ENCODE peak calls at places on chromosomes 13 and 19, in six cellular contexts. M is head of caudate nucleus; J is HT1080; L is activated naive CD8-positive, alpha-beta T cell treated with anti-CD3 and anti-CD28 coated beads, Interleukin-2, amount 50 U/mL, for 16 hours; F is fibroblast of pulmonary artery; H is amniotic epithelial cell. G is an unnamed sample.
A peak's percentile ranks its signal among the peaks of the same experiment; 100 is the strongest.

GRCh38 chr13:109255457-109255856 is 530.9 kb downstream of the IRS2 start:
- DNase-seq in F (no peak), H (no peak), J (no peak), L (no peak), M (no peak), G (no peak)

GRCh38 chr13:92833071-92833470 is 393.5 kb upstream of the GPC6 start:
- DNase-seq in J (no peak), F (peak; percentile 21), H (peak; percentile 28), L (no peak), M (no peak), G (no peak)

GRCh38 chr19:40565910-40566495 is 10.7 kb upstream of the SHKBP1 start:
- DNase-seq in L (no peak), M (no peak), J (no peak), F (no peak), H (no peak), G (peak; percentile 81)

GRCh38 chr19:50979758-50980157 is 4.0 kb downstream of the KLK7 start:
- DNase-seq in H (no peak), F (no peak), L (no peak), M (no peak), J (no peak), G (no peak)

GRCh38 chr19:2424686-2425621 is 2.4 kb downstream of the TIMM13 start:
- DNase-seq in H (peak; percentile 70), J (no peak), M (peak; percentile 67), F (peak; percentile 75), L (no peak), G (no peak)

GRCh38 chr19:47511681-47512080 is 3.2 kb downstream of the NAPA start:
- DNase-seq in J (no peak), M (no peak), L (no peak), H (peak; percentile 90), F (peak; percentile 56), G (peak; percentile 78)

GRCh38 chr19:10593820-10594637 is 6.9 kb upstream of the AP1M2 start:
- DNase-seq in H (peak; percentile 11), F (no peak), J (no peak), L (no peak), M (peak; percentile 39), G (no peak)

GRCh38 chr19:47776568-47776967 is 1.9 kb upstream of the SELENOW start:
- DNase-seq in H (no peak), M (no peak), J (peak; percentile 38), F (no peak), L (no peak), G (no peak)

GRCh38 chr13:26280295-26280694 is 26.4 kb downstream of the CDK8 start:
- DNase-seq in L (no peak), H (peak; percentile 59), J (no peak), M (no peak), F (peak; percentile 20), G (no peak)

GRCh38 chr13:75357576-75358295 is 124.2 kb downstream of the TBC1D4 start:
- DNase-seq in M (no peak), F (peak; percentile 76), J (peak; percentile 69), L (peak; percentile 31), H (peak; percentile 69), G (peak; percentile 77)

GRCh38 chr19:56670961-56671612 is 470 bp downstream of the ZNF835 start:
- DNase-seq in H (no peak), L (no peak), M (no peak), F (no peak), J (no peak), G (peak; percentile 21)

GRCh38 chr19:20662421-20663105 is 1.2 kb upstream of the ZNF626 start:
- DNase-seq in J (no peak), M (peak; percentile 23), L (no peak), F (no peak), H (no peak), G (no peak)

GRCh38 chr19:16678498-16678897 is 17.6 kb downstream of the TMEM38A start:
- DNase-seq in J (no peak), L (no peak), M (no peak), F (no peak), H (no peak), G (no peak)

GRCh38 chr19:5152767-5153532 is 184.0 kb downstream of the KDM4B start:
- DNase-seq in F (no peak), M (no peak), J (no peak), L (no peak), H (no peak), G (no peak)

GRCh38 chr13:104571161-104571889 is 1505.1 kb upstream of the SLC10A2 start:
- DNase-seq in F (peak; percentile 92), H (peak; percentile 89), M (peak; percentile 7), J (peak; percentile 91), L (no peak), G (peak; percentile 71)

GRCh38 chr19:38661996-38662395 is 14.5 kb downstream of the ACTN4 start:
- DNase-seq in L (no peak), J (no peak), H (no peak), M (no peak), F (no peak), G (no peak)

GRCh38 chr19:33339016-33339749 is 34.3 kb upstream of the CEBPG start:
- DNase-seq in L (no peak), M (no peak), J (peak; percentile 63), H (no peak), F (no peak), G (no peak)

GRCh38 chr19:31670931-31671330 is 321.7 kb upstream of the TSHZ3 start:
- DNase-seq in L (no peak), M (no peak), J (no peak), H (no peak), F (no peak), G (no peak)

GRCh38 chr13:109769921-109770320 is 16.5 kb downstream of the IRS2 start:
- DNase-seq in M (no peak), J (no peak), L (no peak), H (no peak), F (no peak), G (no peak)

GRCh38 chr19:41699231-41699967 is 9.0 kb upstream of the CEACAM5 start:
- DNase-seq in J (no peak), H (no peak), L (no peak), F (no peak), M (no peak), G (no peak)

GRCh38 chr13:27455331-27455855 is 5.0 kb upstream of the MTIF3 start:
- DNase-seq in M (no peak), L (no peak), F (no peak), J (no peak), H (no peak), G (no peak)

GRCh38 chr19:55549500-55550320 is 4.4 kb upstream of the SBK3 start:
- DNase-seq in H (peak; percentile 86), F (peak; percentile 83), J (peak; percentile 84), L (no peak), M (no peak), G (peak; percentile 64)

GRCh38 chr19:39112338-39112890 is 13.2 kb upstream of the PAK4 start:
- DNase-seq in M (no peak), L (no peak), H (peak; percentile 62), F (no peak), J (peak; percentile 32), G (no peak)

GRCh38 chr19:17762505-17763229 is 11.4 kb downstream of the FCHO1 start:
- DNase-seq in L (no peak), J (peak; percentile 64), M (peak; percentile 34), H (peak; percentile 92), F (peak; percentile 67), G (peak; percentile 65)

GRCh38 chr19:19548915-19549537 is 11.0 kb downstream of the CILP2 start:
- DNase-seq in F (peak; percentile 31), H (peak; percentile 62), M (no peak), J (no peak), L (no peak), G (no peak)

GRCh38 chr19:49361438-49362047 is 673 bp downstream of the TEAD2 start:
- DNase-seq in F (peak; percentile 88), J (peak; percentile 29), H (peak; percentile 76), M (no peak), L (no peak), G (peak; percentile 53)

GRCh38 chr13:28100149-28101121 is at the start of gene FLT3:
- DNase-seq in H (peak; percentile 71), L (no peak), F (peak; percentile 15), J (peak; percentile 2), M (peak; percentile 13), G (peak; percentile 73)

GRCh38 chr19:3358392-3358918 is 7.9 kb upstream of the NFIC start:
- DNase-seq in F (no peak), M (peak; percentile 32), J (no peak), L (no peak), H (no peak), G (no peak)

GRCh38 chr13:76769238-76769859 is 116.9 kb downstream of the KCTD12 start:
- DNase-seq in F (no peak), J (peak; percentile 3), L (no peak), H (no peak), M (no peak), G (no peak)

GRCh38 chr19:45809643-45810159 is 5.4 kb downstream of the RSPH6A start:
- DNase-seq in L (no peak), J (peak; percentile 94), H (peak; percentile 73), M (no peak), F (peak; percentile 75), G (no peak)

G was measured in cerebellar cortex.